ENCODE peak calls at places on chromosome 16, in eight cellular contexts. Z is tibial artery, Y is mucosa of descending colon, U is pancreas, S is right cardiac atrium, W is endodermal cell, J is foreskin keratinocyte, E is breast epithelium. I is an unnamed sample. For H3K4me1, the result is how much of the 10 kb centered on the place peaks cover.

GRCh38 chr16:70683146-70683944 is 2.5 kb downstream of the MTSS2 start:
- DNase-seq in Z (no peak), Y (no peak), U (peak), S (peak), W (no peak), J (no peak), E (no peak), I (no peak)

GRCh38 chr16:11511328-11511727 is 75.4 kb downstream of the LITAF start:
- DNase-seq in Z (no peak), Y (no peak), U (no peak), S (no peak), W (no peak), J (no peak), E (no peak), I (no peak)

GRCh38 chr16:19822534-19822933 is 62.1 kb downstream of the GPRC5B start:
- DNase-seq in Z (no peak), Y (no peak), U (no peak), S (no peak), W (no peak), J (no peak), E (no peak), I (no peak)

GRCh38 chr16:187330-187729 is 7.1 kb downstream of the HBQ1 start:
- DNase-seq in Z (no peak), Y (no peak), U (no peak), S (no peak), W (no peak), J (no peak), E (no peak), I (no peak)

GRCh38 chr16:49855280-49855821 is 561 bp downstream of the ZNF423 start:
- DNase-seq in Z (peak), Y (peak), U (peak), S (peak), W (peak), J (peak), E (peak), I (peak)

GRCh38 chr16:19436540-19436939 is 18.9 kb downstream of the TMC5 start:
- DNase-seq in Z (no peak), Y (no peak), U (no peak), S (no peak), W (no peak), J (no peak), E (no peak), I (no peak)

GRCh38 chr16:53053967-53054669 is 673 bp upstream of the CHD9 start:
- DNase-seq in Z (peak), Y (peak), U (no peak), S (peak), W (no peak), J (no peak), E (peak), I (peak)

GRCh38 chr16:30570621-30571443 is 682 bp downstream of the ZNF688 start:
- DNase-seq in Z (peak), Y (peak), U (peak), S (peak), W (peak), J (peak), E (no peak), I (peak)

GRCh38 chr16:58028541-58029070 is 3.1 kb downstream of the MMP15 start:
- DNase-seq in Z (no peak), Y (peak), U (no peak), S (no peak), W (peak), J (no peak), E (no peak), I (no peak)

GRCh38 chr16:54462151-54462651 is 175.6 kb upstream of the IRX3 start:
- DNase-seq in Z (no peak), Y (no peak), U (no peak), S (no peak), W (no peak), J (no peak), E (no peak), I (no peak)

GRCh38 chr16:87319011-87319410 is 1.8 kb upstream of the C16orf95 start:
- DNase-seq in Z (no peak), Y (no peak), U (no peak), S (no peak), W (no peak), J (no peak), E (no peak), I (no peak)

GRCh38 chr16:77558786-77559185 is 124.0 kb upstream of the ADAMTS18 start:
- DNase-seq in Z (no peak), Y (no peak), U (no peak), S (no peak), W (no peak), J (no peak), E (no peak), I (no peak)

GRCh38 chr16:49474741-49475140 is 101.1 kb downstream of the C16orf78 start:
- DNase-seq in Z (peak), Y (no peak), U (no peak), S (no peak), W (peak), J (no peak), E (no peak), I (no peak)

GRCh38 chr16:68790130-68790761 is 53.1 kb upstream of the TANGO6 start:
- DNase-seq in Z (no peak), Y (no peak), U (no peak), S (no peak), W (peak), J (peak), E (peak), I (no peak)

GRCh38 chr16:14007460-14007859 is 63.7 kb upstream of the MRTFB start:
- DNase-seq in Z (no peak), Y (no peak), U (no peak), S (no peak), W (no peak), J (peak), E (no peak), I (no peak)

GRCh38 chr16:10988164-10988803 is 43.9 kb downstream of the CLEC16A start:
- DNase-seq in Z (no peak), Y (no peak), U (no peak), S (no peak), W (peak), J (no peak), E (no peak), I (no peak)

GRCh38 chr16:57186630-57187507 is 740 bp downstream of the RSPRY1 start:
- DNase-seq in Z (peak), Y (peak), U (no peak), S (no peak), W (peak), J (peak), E (no peak), I (no peak)

GRCh38 chr16:73265124-73265838 is 217.4 kb upstream of the ZFHX3 start:
- DNase-seq in Z (no peak), Y (no peak), U (no peak), S (no peak), W (peak), J (no peak), E (no peak), I (no peak)

GRCh38 chr16:9966569-9967157 is 215.6 kb downstream of the GRIN2A start:
- DNase-seq in Z (no peak), Y (no peak), U (no peak), S (no peak), W (no peak), J (no peak), E (no peak), I (no peak)

GRCh38 chr16:27324851-27325301 is 11.1 kb downstream of the IL4R start:
- DNase-seq in Z (peak), Y (no peak), U (no peak), S (no peak), W (peak), J (no peak), E (no peak), I (no peak)

GRCh38 chr16:68257251-68257905 is 6.9 kb upstream of the SLC7A6 start:
- DNase-seq in Z (no peak), Y (peak), U (peak), S (peak), W (no peak), J (no peak), E (no peak), I (no peak)

GRCh38 chr16:89573826-89574680 is 1.5 kb upstream of the CPNE7 start:
- DNase-seq in Z (no peak), Y (no peak), U (no peak), S (no peak), W (no peak), J (no peak), E (no peak), I (no peak)

GRCh38 chr16:69399361-69399760 is 13.6 kb upstream of the TERF2 start:
- DNase-seq in Z (no peak), Y (no peak), U (no peak), S (no peak), W (no peak), J (no peak), E (no peak), I (no peak)

GRCh38 chr16:51937771-51938170 is 609.2 kb downstream of the TOX3 start:
- DNase-seq in Z (no peak), Y (no peak), U (no peak), S (no peak), W (no peak), J (no peak), E (no peak), I (no peak)

DNA sequence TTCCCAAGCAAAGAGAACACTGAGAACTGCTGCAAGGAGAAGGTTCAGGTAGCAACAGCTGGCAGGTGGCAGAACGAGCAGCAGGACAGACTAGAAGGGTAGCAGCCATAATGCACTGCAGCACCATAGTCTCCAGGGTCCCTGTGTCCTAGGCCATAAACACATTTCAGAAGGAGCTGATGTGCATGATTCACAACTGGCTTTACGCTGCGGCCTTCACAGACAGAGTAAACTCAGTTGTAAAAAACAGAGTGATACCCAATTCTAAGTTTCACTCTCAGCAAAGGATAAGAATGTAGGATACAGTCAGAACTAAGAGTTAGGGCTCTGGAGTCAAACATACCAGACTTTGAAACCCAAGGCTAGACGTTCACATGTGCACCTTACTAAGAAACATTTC is 24.4 kb downstream of the ARHGAP17 start:
- DNase-seq in Z (no peak), Y (no peak), U (no peak), S (no peak), W (no peak), J (no peak), E (no peak), I (no peak)
- H3K4me1 ChIP-seq in Z (half or more), Y (half or more), U (under half), S (under half), W (under half), J (under half), E (under half), I (half or more)

GRCh38 chr16:81697886-81698635 is 81.0 kb upstream of the PLCG2 start:
- DNase-seq in Z (no peak), Y (no peak), U (no peak), S (no peak), W (no peak), J (no peak), E (no peak), I (peak)

GRCh38 chr16:81696959-81697293 is 82.2 kb upstream of the PLCG2 start:
- DNase-seq in Z (no peak), Y (no peak), U (no peak), S (no peak), W (no peak), J (no peak), E (no peak), I (no peak)

GRCh38 chr16:81695431-81695890 is 83.6 kb upstream of the PLCG2 start:
- DNase-seq in Z (no peak), Y (no peak), U (peak), S (no peak), W (no peak), J (peak), E (peak), I (no peak)

GRCh38 chr16:81696136-81696958 is 82.7 kb upstream of the PLCG2 start:
- DNase-seq in Z (no peak), Y (no peak), U (peak), S (no peak), W (no peak), J (no peak), E (no peak), I (no peak)

DNA sequence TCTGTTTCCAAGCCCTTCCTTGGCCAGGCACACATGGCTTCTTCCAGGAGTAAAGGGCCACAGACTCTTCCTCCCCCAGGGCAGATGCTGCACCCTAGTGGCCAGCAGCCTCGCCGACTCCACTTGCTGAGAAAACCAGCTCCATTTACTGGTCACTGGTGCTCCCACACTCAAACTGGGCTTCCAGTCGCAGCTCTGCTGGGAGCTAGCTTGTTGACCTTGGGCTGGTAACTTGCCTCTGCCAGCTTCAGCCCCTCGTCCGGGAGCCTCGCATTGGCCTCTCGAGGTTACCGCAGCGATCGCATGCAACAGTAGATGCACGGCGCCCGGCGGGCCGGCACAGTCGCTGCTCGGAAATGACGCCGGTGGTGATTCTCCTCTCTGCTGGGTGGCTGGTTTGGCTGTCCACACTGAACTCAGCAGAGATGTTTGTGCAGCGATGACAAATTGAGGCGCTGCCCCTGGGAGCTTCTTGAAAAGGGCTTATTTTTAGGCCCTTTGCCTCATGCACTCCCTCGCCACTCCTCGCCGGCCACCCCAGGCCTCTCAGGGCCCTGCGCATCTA is 81.7 kb upstream of the PLCG2 start:
- DNase-seq in Z (no peak), Y (peak), U (peak), S (peak), W (peak), J (no peak), E (peak), I (peak)
- H3K4me1 ChIP-seq in Z (under half), Y (under half), U (under half), S (under half), W (under half), J (under half), E (under half), I (half or more)

GRCh38 chr16:88323041-88323440 is 59.7 kb upstream of the ZNF469 start:
- DNase-seq in Z (no peak), Y (no peak), U (peak), S (peak), W (no peak), J (no peak), E (no peak), I (no peak)

GRCh38 chr16:88325087-88325750 is 57.5 kb upstream of the ZNF469 start:
- DNase-seq in Z (no peak), Y (no peak), U (peak), S (peak), W (no peak), J (no peak), E (no peak), I (no peak)

GRCh38 chr16:88322500-88322970 is 60.2 kb upstream of the ZNF469 start:
- DNase-seq in Z (no peak), Y (no peak), U (peak), S (peak), W (no peak), J (no peak), E (no peak), I (no peak)

GRCh38 chr16:88321635-88322499 is 60.9 kb upstream of the ZNF469 start:
- DNase-seq in Z (no peak), Y (no peak), U (peak), S (peak), W (no peak), J (no peak), E (no peak), I (no peak)

GRCh38 chr16:88323546-88324330 is 59.0 kb upstream of the ZNF469 start:
- DNase-seq in Z (no peak), Y (no peak), U (peak), S (peak), W (no peak), J (no peak), E (no peak), I (no peak)
- H3K4me1 ChIP-seq in Z (under half), Y (under half), U (under half), S (under half), W (under half), J (under half), E (under half), I (under half)

GRCh38 chr16:85192736-85193493 is 80.6 kb upstream of the CIBAR2 start:
- DNase-seq in Z (no peak), Y (no peak), U (peak), S (peak), W (no peak), J (no peak), E (no peak), I (no peak)
- H3K4me1 ChIP-seq in Z (under half), Y (under half), U (under half), S (under half), W (under half), J (under half), E (under half), I (under half)

I was measured in heart right ventricle.